ENCODE peak calls at places on chromosomes 1 and 21, in eight cellular contexts. E, V, J, H, D, R, I and P are unnamed samples. For H3K36me3, the result is how much of the 10 kb centered on the place peaks cover.

GRCh38 chr1:177238967-177239366 is 68.2 kb downstream of the BRINP2 start:
- DNase-seq in E (no peak), V (no peak), J (no peak), H (no peak), D (no peak), R (no peak), I (no peak), P (no peak)

GRCh38 chr1:111789077-111789476 is 33.4 kb downstream of the DDX20 start:
- DNase-seq in E (no peak), V (peak), J (no peak), H (no peak), D (no peak), R (no peak), I (peak), P (no peak)

GRCh38 chr1:198903203-198903602 is 264.4 kb downstream of the PTPRC start:
- DNase-seq in E (peak), V (no peak), J (no peak), H (no peak), D (peak), R (no peak), I (peak), P (no peak)

GRCh38 chr1:54764132-54764921 is at the start of gene PARS2:
- DNase-seq in E (peak), V (peak), J (peak), H (peak), D (peak), R (peak), I (peak), P (peak)

GRCh38 chr1:90717665-90718410 is 736 bp upstream of the BARHL2 start:
- DNase-seq in E (peak), V (no peak), J (no peak), H (no peak), D (no peak), R (peak), I (peak), P (no peak)

GRCh38 chr1:176183618-176184017 is 23.5 kb downstream of the COP1 start:
- DNase-seq in E (no peak), V (no peak), J (no peak), H (no peak), D (no peak), R (peak), I (no peak), P (no peak)

GRCh38 chr1:5819391-5820025 is 172.7 kb downstream of the NPHP4 start:
- DNase-seq in E (no peak), V (no peak), J (no peak), H (no peak), D (no peak), R (no peak), I (no peak), P (no peak)

GRCh38 chr1:172658871-172659453 is at the start of gene FASLG:
- DNase-seq in E (no peak), V (no peak), J (no peak), H (no peak), D (no peak), R (peak), I (no peak), P (no peak)

GRCh38 chr1:111660204-111661150 is 40.9 kb downstream of the RAP1A start:
- DNase-seq in E (no peak), V (no peak), J (no peak), H (no peak), D (no peak), R (peak), I (no peak), P (no peak)

GRCh38 chr1:93556291-93556690 is 108.4 kb downstream of the FNBP1L start:
- DNase-seq in E (no peak), V (no peak), J (no peak), H (no peak), D (no peak), R (no peak), I (no peak), P (no peak)

GRCh38 chr1:6273380-6273891 is 12.5 kb upstream of the GPR153 start:
- DNase-seq in E (no peak), V (no peak), J (no peak), H (no peak), D (peak), R (peak), I (peak), P (no peak)

GRCh38 chr21:31201548-31201947 is 142.5 kb downstream of the TIAM1 start:
- DNase-seq in E (no peak), V (no peak), J (no peak), H (peak), D (no peak), R (peak), I (no peak), P (peak)

GRCh38 chr1:18805925-18806849 is 53.3 kb downstream of the TAS1R2 start:
- DNase-seq in E (no peak), V (no peak), J (no peak), H (no peak), D (no peak), R (no peak), I (no peak), P (no peak)

GRCh38 chr1:36924282-36924791 is 110.0 kb downstream of the GRIK3 start:
- DNase-seq in E (peak), V (peak), J (peak), H (peak), D (peak), R (peak), I (peak), P (no peak)

GRCh38 chr1:92843046-92843423 is 11.2 kb downstream of the RPL5 start:
- DNase-seq in E (no peak), V (no peak), J (no peak), H (no peak), D (no peak), R (no peak), I (no peak), P (no peak)

GRCh38 chr1:165699577-165699976 is 1.2 kb upstream of the ALDH9A1 start:
- DNase-seq in E (no peak), V (no peak), J (no peak), H (no peak), D (no peak), R (no peak), I (no peak), P (no peak)

GRCh38 chr1:182120411-182121258 is 59.1 kb upstream of the ZNF648 start:
- DNase-seq in E (no peak), V (no peak), J (peak), H (peak), D (peak), R (no peak), I (no peak), P (no peak)

GRCh38 chr1:203867816-203868215 is 6.4 kb downstream of the SNRPE start:
- DNase-seq in E (no peak), V (no peak), J (no peak), H (no peak), D (peak), R (no peak), I (no peak), P (no peak)

GRCh38 chr1:57947471-57947870 is 523.6 kb upstream of the DAB1 start:
- DNase-seq in E (no peak), V (no peak), J (no peak), H (no peak), D (peak), R (no peak), I (no peak), P (no peak)

GRCh38 chr1:1187938-1188337 is 14.3 kb downstream of the TTLL10 start:
- DNase-seq in E (no peak), V (no peak), J (no peak), H (no peak), D (no peak), R (peak), I (no peak), P (no peak)

GRCh38 chr1:91791691-91792392 is 94.1 kb downstream of the TGFBR3 start:
- DNase-seq in E (no peak), V (no peak), J (no peak), H (no peak), D (peak), R (no peak), I (no peak), P (no peak)

GRCh38 chr1:202967684-202968281 is 726 bp upstream of the CYB5R1 start:
- DNase-seq in E (no peak), V (no peak), J (no peak), H (no peak), D (peak), R (no peak), I (no peak), P (no peak)

GRCh38 chr1:200889571-200889970 is 5.1 kb upstream of the INAVA start:
- DNase-seq in E (no peak), V (no peak), J (no peak), H (no peak), D (no peak), R (no peak), I (no peak), P (no peak)

GRCh38 chr1:2233997-2234761 is 6.1 kb downstream of the SKI start:
- DNase-seq in E (no peak), V (peak), J (peak), H (peak), D (peak), R (peak), I (no peak), P (peak)

GRCh38 chr1:53643061-53643880 is 95.7 kb downstream of the GLIS1 start:
- DNase-seq in E (no peak), V (peak), J (peak), H (no peak), D (no peak), R (no peak), I (peak), P (peak)

GRCh38 chr1:154178856-154179811 is 12.8 kb downstream of the TPM3 start:
- DNase-seq in E (no peak), V (no peak), J (peak), H (no peak), D (no peak), R (no peak), I (no peak), P (no peak)

GRCh38 chr1:88763649-88764406 is 79.8 kb downstream of the PKN2 start:
- DNase-seq in E (no peak), V (no peak), J (no peak), H (no peak), D (peak), R (peak), I (no peak), P (no peak)

GRCh38 chr1:41533016-41533730 is 48.7 kb upstream of the EDN2 start:
- DNase-seq in E (peak), V (peak), J (no peak), H (no peak), D (no peak), R (no peak), I (no peak), P (no peak)

GRCh38 chr1:26697441-26697977 is 1.7 kb downstream of the ARID1A start:
- DNase-seq in E (peak), V (no peak), J (no peak), H (peak), D (no peak), R (no peak), I (peak), P (no peak)

GRCh38 chr21:43015906-43016540 is 41.7 kb downstream of the PKNOX1 start:
- DNase-seq in E (no peak), V (no peak), J (no peak), H (no peak), D (no peak), R (no peak), I (no peak), P (no peak)
- H3K36me3 ChIP-seq in E (under half), V (half or more), J (half or more), H (under half), D (under half), R (under half), I (half or more), P (under half)

GRCh38 chr1:226863446-226863845 is 7.0 kb upstream of the PSEN2 start:
- DNase-seq in E (no peak), V (no peak), J (no peak), H (no peak), D (peak), R (peak), I (peak), P (peak)

GRCh38 chr1:226867461-226868054 is 2.9 kb upstream of the PSEN2 start:
- DNase-seq in E (no peak), V (no peak), J (no peak), H (no peak), D (peak), R (no peak), I (peak), P (no peak)

GRCh38 chr1:226865590-226865989 is 4.8 kb upstream of the PSEN2 start:
- DNase-seq in E (no peak), V (no peak), J (no peak), H (no peak), D (no peak), R (no peak), I (no peak), P (no peak)

GRCh38 chr1:226862900-226863299 is 7.5 kb upstream of the PSEN2 start:
- DNase-seq in E (no peak), V (no peak), J (no peak), H (no peak), D (peak), R (peak), I (no peak), P (no peak)

GRCh38 chr1:226864311-226864710 is 6.1 kb upstream of the PSEN2 start:
- DNase-seq in E (no peak), V (no peak), J (no peak), H (no peak), D (no peak), R (no peak), I (no peak), P (no peak)
- H3K36me3 ChIP-seq in E (under half), V (under half), J (under half), H (under half), D (under half), R (under half), I (under half), P (under half)

GRCh38 chr1:21255284-21255942 is 34.9 kb downstream of the ECE1 start:
- DNase-seq in E (peak), V (peak), J (peak), H (peak), D (peak), R (peak), I (peak), P (peak)
- H3K36me3 ChIP-seq in E (under half), V (half or more), J (half or more), H (under half), D (under half), R (half or more), I (under half), P (under half)

GRCh38 chr1:235225299-235225698 is 64.2 kb upstream of the RBM34 start:
- DNase-seq in E (no peak), V (no peak), J (no peak), H (no peak), D (no peak), R (no peak), I (peak), P (no peak)

GRCh38 chr1:235227414-235227813 is 66.4 kb upstream of the RBM34 start:
- DNase-seq in E (no peak), V (no peak), J (no peak), H (no peak), D (no peak), R (no peak), I (no peak), P (no peak)

GRCh38 chr1:235226933-235227332 is 65.9 kb upstream of the RBM34 start:
- DNase-seq in E (no peak), V (no peak), J (no peak), H (no peak), D (no peak), R (no peak), I (peak), P (no peak)

GRCh38 chr1:235221653-235222052 is 60.6 kb upstream of the RBM34 start:
- DNase-seq in E (no peak), V (no peak), J (no peak), H (no peak), D (no peak), R (no peak), I (no peak), P (no peak)
- H3K36me3 ChIP-seq in E (half or more), V (half or more), J (half or more), H (under half), D (under half), R (under half), I (half or more), P (under half)